ENCODE peak calls at places on chromosomes 7 and 10, in four cellular contexts. B, Q, V and Y are unnamed samples.

GRCh38 chr7:142153400-142153799 is 41.9 kb downstream of the MGAM2 start:
- DNase-seq in B (no peak), Q (no peak), V (no peak), Y (no peak)

GRCh38 chr10:7700577-7701125 is 2.5 kb upstream of the ITIH2 start:
- DNase-seq in B (no peak), Q (no peak), V (no peak), Y (no peak)

GRCh38 chr7:618539-619355 is 99.1 kb upstream of the PDGFA start:
- DNase-seq in B (no peak), Q (no peak), V (no peak), Y (no peak)

GRCh38 chr10:33529234-33529633 is 194.8 kb upstream of the NRP1 start:
- DNase-seq in B (no peak), Q (no peak), V (no peak), Y (no peak)

GRCh38 chr10:90742189-90742588 is 115.7 kb downstream of the HTR7 start:
- DNase-seq in B (no peak), Q (no peak), V (no peak), Y (no peak)

GRCh38 chr7:106071356-106071998 is 40.6 kb downstream of the SYPL1 start:
- DNase-seq in B (peak), Q (peak), V (no peak), Y (peak)

GRCh38 chr10:34420273-34420672 is 394.8 kb downstream of the PARD3 start:
- DNase-seq in B (no peak), Q (no peak), V (no peak), Y (no peak)

GRCh38 chr7:72176875-72177274 is 235.3 kb downstream of the CALN1 start:
- DNase-seq in B (no peak), Q (no peak), V (no peak), Y (no peak)

GRCh38 chr10:72875250-72876055 is 18.1 kb upstream of the OIT3 start:
- DNase-seq in B (no peak), Q (no peak), V (no peak), Y (no peak)

GRCh38 chr7:2575046-2575732 is 16.4 kb downstream of the IQCE start:
- DNase-seq in B (no peak), Q (no peak), V (no peak), Y (no peak)

GRCh38 chr10:75358835-75359421 is 42.6 kb downstream of the ZNF503 start:
- DNase-seq in B (no peak), Q (no peak), V (no peak), Y (no peak)

GRCh38 chr10:113604572-113604971 is 51.7 kb downstream of the HABP2 start:
- DNase-seq in B (no peak), Q (no peak), V (no peak), Y (no peak)

GRCh38 chr10:97889461-97890265 is 40.0 kb downstream of the GOLGA7B start:
- DNase-seq in B (no peak), Q (no peak), V (peak), Y (no peak)
- TF ChIP-seq TAF1 in B (no peak), Q (no peak), V (no peak), Y (no peak)

DNA sequence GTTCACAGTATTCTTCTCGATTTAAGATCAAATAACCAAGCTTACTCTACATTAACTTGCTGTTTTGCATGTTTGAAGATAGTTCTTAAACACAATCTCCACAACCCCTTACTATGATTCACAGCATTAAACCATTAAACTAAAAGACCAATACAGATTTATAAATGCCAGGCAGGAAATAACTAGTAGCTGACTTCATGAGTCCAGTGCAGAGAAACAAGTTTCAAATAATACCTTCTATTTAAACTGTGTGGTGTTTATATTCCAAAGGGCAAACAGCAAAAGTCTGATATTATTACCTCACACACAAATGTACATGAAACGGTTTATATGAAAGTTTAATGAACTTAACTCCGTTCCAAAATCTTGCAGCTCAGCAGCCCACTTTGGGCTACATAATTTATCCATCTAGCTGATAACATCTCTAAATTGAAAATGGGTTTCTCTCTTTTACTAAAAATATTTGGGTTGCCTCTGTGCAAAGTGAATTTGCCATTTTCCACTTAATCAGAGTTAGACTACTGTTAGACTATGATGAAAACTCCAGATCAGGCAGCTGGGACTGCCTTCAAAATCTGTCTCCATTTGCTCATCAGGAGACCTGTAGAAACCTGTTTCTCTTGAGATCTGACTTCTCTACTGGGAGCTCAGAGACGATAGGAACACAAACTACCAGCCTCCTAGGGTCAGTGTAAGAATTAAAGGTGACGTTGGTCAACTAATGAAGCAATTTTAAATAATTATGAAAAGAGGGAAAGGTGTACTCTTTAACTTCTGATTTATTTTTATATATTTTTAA is 287.3 kb downstream of the FZD1 start:
- DNase-seq in B (no peak), Q (no peak), V (no peak), Y (no peak)
- TF ChIP-seq POLR2A in B (no peak), Q (no peak), V (no peak), Y (no peak)

DNA sequence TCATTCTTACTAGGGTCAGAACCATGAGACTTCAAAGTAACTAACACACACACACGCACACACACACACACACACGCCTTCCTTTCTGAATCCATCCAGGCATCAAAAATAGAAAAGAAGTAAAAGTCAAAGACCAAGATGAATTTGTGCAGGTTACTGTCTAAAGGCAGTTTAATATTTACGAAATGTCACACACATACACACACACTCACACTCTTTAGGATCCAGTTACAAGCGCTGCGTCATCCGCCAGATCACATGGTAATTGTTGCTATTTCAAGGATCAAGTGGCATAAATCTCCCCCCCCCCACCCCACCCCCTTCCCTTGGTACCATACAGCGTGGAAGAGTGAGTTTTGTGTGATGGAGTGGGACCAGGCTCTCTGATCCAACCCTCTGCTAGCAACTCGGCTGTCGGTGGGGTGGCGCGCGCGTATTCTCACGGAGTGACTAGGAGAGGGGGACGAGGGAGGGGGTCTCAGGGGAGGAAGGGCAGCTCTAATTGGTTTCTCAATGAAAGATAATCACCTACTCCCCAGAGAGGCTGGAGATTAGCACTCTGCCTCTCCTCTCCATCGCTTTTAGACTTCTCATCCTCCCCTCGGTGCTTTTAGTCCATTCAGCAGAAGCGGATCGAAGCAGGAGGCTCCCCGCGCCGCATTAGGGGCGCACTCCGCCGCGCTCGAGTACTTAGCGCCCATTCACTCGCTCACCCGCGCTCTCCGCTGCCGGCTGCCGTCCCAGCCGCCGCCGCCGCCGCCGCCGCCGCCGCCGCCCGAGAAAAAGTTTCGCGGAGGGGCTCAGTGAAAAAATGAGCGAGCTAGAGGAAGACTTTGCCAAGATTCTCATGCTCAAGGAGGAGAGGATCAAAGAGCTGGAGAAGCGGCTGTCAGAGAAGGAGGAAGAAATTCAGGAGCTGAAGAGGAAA is 83.5 kb upstream of the PRKG1 start:
- DNase-seq in B (no peak), Q (no peak), V (no peak), Y (no peak)
- TF ChIP-seq TAF1 in B (no peak), Q (no peak), V (no peak), Y (no peak)

DNA sequence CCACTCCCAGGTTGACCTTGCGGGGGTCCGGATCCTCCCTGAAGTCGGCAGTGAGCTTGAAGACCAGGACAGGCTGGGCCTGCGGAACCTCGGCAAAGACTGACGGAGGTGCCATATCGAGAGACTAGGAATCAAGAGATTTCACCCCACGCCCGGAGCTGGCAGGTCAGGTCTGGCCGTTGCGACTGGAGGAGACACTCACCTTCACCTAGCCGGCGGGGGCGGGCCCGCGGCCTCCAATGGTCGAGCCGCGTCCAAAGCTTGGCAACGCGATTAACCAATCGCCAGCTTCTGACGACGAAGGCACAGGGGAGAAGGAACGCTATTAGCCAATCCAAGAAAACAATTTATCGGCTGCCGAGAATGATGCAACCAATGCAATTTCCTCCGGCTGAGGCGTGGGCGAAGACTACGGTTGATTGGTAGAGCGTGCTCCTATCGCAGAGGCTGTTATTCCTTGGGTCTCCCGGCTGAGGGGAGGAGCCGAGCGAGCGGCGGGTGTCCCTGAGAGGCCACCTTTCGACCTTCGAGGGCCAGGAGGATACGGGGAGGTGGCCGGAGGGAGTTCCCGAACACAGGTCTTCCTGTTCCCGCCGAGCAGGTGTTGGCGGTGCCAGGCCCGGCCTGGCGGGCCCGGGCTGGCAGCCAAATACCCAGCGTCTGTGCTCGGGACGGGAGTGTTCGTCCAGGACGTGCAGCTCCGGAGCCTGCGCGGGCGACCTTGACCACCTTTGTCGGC is at the start of gene GOT1:
- DNase-seq in B (peak), Q (peak), V (peak), Y (peak)
- TF ChIP-seq POLR2A in B (peak), Q (peak), V (peak), Y (peak)

GRCh38 chr10:132606536-132607316 is 69.1 kb downstream of the INPP5A start:
- DNase-seq in B (no peak), Q (no peak), V (no peak), Y (no peak)
- TF ChIP-seq TAF1 in B (no peak), Q (no peak), V (no peak), Y (no peak)

GRCh38 chr10:102059987-102060386 is 4.0 kb upstream of the ARMH3 start:
- DNase-seq in B (no peak), Q (no peak), V (no peak), Y (no peak)

GRCh38 chr10:102055647-102056419 is at the start of gene ARMH3:
- DNase-seq in B (peak), Q (peak), V (peak), Y (peak)
- TF ChIP-seq POLR2A in B (peak), Q (peak), V (peak), Y (peak)

GRCh38 chr10:15228426-15228825 is 59.9 kb upstream of the NMT2 start:
- DNase-seq in B (no peak), Q (no peak), V (no peak), Y (no peak)
- TF ChIP-seq TAF1 in B (no peak), Q (no peak), V (no peak), Y (no peak)

DNA sequence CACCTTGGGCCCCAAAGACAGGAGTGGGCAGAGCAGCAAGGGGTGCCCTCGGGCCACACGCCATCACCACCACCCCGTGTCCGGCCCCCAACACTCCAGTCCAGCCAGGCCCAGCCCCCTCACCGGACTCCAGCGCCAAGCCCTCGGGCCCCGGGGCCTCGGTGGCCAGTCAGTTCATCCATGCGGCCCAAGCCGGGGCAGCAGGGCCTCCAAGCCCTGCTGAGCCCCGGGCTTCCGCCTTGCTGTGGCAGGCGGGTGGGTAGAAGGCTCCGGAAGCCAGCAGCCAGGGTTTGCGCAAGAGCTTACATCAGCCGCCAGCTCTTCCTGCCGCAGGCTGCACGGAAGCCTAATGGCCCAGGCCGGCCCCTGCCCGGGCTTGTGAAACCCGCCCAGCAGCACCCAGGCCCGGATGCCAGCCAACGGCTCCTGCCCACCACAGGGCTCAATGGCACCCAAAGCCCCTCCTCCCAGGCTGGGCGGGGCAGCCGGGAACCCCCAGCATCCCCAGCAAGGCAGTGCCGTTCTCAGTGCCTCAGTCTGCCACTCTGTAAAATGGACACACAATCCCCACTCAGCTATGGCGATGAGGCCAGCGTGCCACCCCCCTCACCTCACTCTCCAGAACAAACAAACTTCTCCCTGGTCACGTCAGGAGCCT is 26.5 kb downstream of the TNRC18 start:
- DNase-seq in B (peak), Q (peak), V (no peak), Y (peak)
- TF ChIP-seq POLR2A in B (peak), Q (peak), V (no peak), Y (peak)